ENCODE peak calls at places on chromosomes 12 and 14, in six cellular contexts. F, V, Q, D, N and E are unnamed samples.
A peak's percentile ranks its signal among the peaks of the same experiment; 100 is the strongest.

GRCh38 chr12:101671157-101671791 is 26.2 kb upstream of the CHPT1 start:
- DNase-seq in F (no peak), V (no peak), Q (no peak), D (no peak), N (no peak), E (no peak)

GRCh38 chr12:51381226-51382079 is 9.8 kb downstream of the GALNT6 start:
- DNase-seq in F (no peak), V (no peak), Q (no peak), D (peak; percentile 54), N (no peak), E (no peak)

GRCh38 chr12:100414756-100415155 is 57.9 kb downstream of the SLC17A8 start:
- DNase-seq in F (no peak), V (no peak), Q (no peak), D (no peak), N (no peak), E (no peak)

GRCh38 chr14:99230271-99231141 is 41.5 kb downstream of the BCL11B start:
- DNase-seq in F (no peak), V (no peak), Q (no peak), D (no peak), N (no peak), E (no peak)

GRCh38 chr12:6205144-6205539 is 4.9 kb downstream of the CD9 start:
- DNase-seq in F (no peak), V (peak; percentile 73), Q (no peak), D (no peak), N (no peak), E (peak; percentile 31)

GRCh38 chr14:48725001-48725734 is 861.0 kb downstream of the RPS29 start:
- DNase-seq in F (peak; percentile 37), V (peak; percentile 43), Q (no peak), D (peak; percentile 61), N (no peak), E (no peak)

GRCh38 chr12:48194780-48195179 is 8.3 kb downstream of the OR10AD1 start:
- DNase-seq in F (no peak), V (no peak), Q (no peak), D (no peak), N (no peak), E (no peak)

GRCh38 chr12:89451876-89452275 is 72.7 kb downstream of the GALNT4 start:
- DNase-seq in F (peak; percentile 79), V (no peak), Q (peak; percentile 30), D (peak; percentile 75), N (peak; percentile 77), E (no peak)

GRCh38 chr14:59632381-59632780 is 55.8 kb upstream of the CCDC175 start:
- DNase-seq in F (no peak), V (peak; percentile 2), Q (peak; percentile 63), D (peak; percentile 28), N (no peak), E (no peak)

GRCh38 chr12:77082021-77082420 is 16.7 kb upstream of the E2F7 start:
- DNase-seq in F (no peak), V (no peak), Q (no peak), D (no peak), N (no peak), E (no peak)

GRCh38 chr14:93538411-93538810 is 107.7 kb downstream of the UNC79 start:
- DNase-seq in F (no peak), V (peak; percentile 5), Q (peak; percentile 16), D (no peak), N (no peak), E (no peak)

GRCh38 chr12:126248871-126249403 is 1183.7 kb downstream of the AACS start:
- DNase-seq in F (peak; percentile 38), V (no peak), Q (no peak), D (peak; percentile 9), N (no peak), E (no peak)

GRCh38 chr12:65368071-65368470 is 89.6 kb downstream of the MSRB3 start:
- DNase-seq in F (no peak), V (no peak), Q (no peak), D (no peak), N (no peak), E (no peak)

GRCh38 chr14:75409425-75410205 is 18.2 kb upstream of the JDP2 start:
- DNase-seq in F (no peak), V (no peak), Q (no peak), D (no peak), N (no peak), E (no peak)

GRCh38 chr14:60381909-60382308 is 104.0 kb downstream of the C14orf39 start:
- DNase-seq in F (no peak), V (no peak), Q (no peak), D (no peak), N (no peak), E (no peak)

GRCh38 chr12:50848963-50849362 is 6.2 kb downstream of the TMPRSS12 start:
- DNase-seq in F (no peak), V (no peak), Q (no peak), D (no peak), N (no peak), E (no peak)

GRCh38 chr12:62435337-62436163 is 31.1 kb upstream of the MON2 start:
- DNase-seq in F (peak; percentile 19), V (peak; percentile 35), Q (peak; percentile 19), D (peak; percentile 67), N (peak; percentile 33), E (peak; percentile 28)